ENCODE peak calls at places on chromosomes 4 and X, in six cellular contexts. B is RWPE1; K is activated CD8-positive, alpha-beta memory T cell treated with anti-CD3 and anti-CD28 coated beads for 1 hour; R is lower leg skin; D is mesothelial cell of epicardium; Y is activated CD4-positive, alpha-beta T cell treated with anti-CD3 and anti-CD28 coated beads, Interleukin-2, amount 50 U/mL, for 48 hours. E is an unnamed sample.

GRCh38 chrX:2474963-2475726 is 25.6 kb downstream of the DHRSX start:
- DNase-seq in B (no peak), K (no peak), R (no peak), D (no peak), Y (no peak), E (no peak)

GRCh38 chrX:54495814-54496516 is at the start of gene FGD1:
- DNase-seq in B (peak), K (peak), R (peak), D (peak), Y (peak), E (peak)

GRCh38 chr4:69951602-69952001 is 13.9 kb downstream of the CSN2 start:
- DNase-seq in B (no peak), K (no peak), R (no peak), D (no peak), Y (no peak), E (no peak)

GRCh38 chr4:142406917-142407501 is 439.1 kb downstream of the INPP4B start:
- DNase-seq in B (no peak), K (no peak), R (no peak), D (no peak), Y (peak), E (no peak)

GRCh38 chr4:61380865-61381264 is 180.7 kb downstream of the ADGRL3 start:
- DNase-seq in B (no peak), K (no peak), R (no peak), D (no peak), Y (no peak), E (no peak)

GRCh38 chrX:130055899-130056298 is 54.4 kb downstream of the ELF4 start:
- DNase-seq in B (no peak), K (no peak), R (no peak), D (no peak), Y (no peak), E (no peak)

GRCh38 chr4:85050736-85051135 is 84.2 kb upstream of the WDFY3 start:
- DNase-seq in B (no peak), K (no peak), R (no peak), D (no peak), Y (no peak), E (no peak)

GRCh38 chrX:14362731-14363130 is 166.6 kb upstream of the GLRA2 start:
- DNase-seq in B (no peak), K (no peak), R (no peak), D (no peak), Y (no peak), E (no peak)

GRCh38 chrX:2500681-2501151 is at the start of the genes DHRSX and ZBED1:
- DNase-seq in B (peak), K (peak), R (no peak), D (peak), Y (peak), E (peak)

GRCh38 chrX:71846429-71846828 is 64.2 kb upstream of the NHSL2 start:
- DNase-seq in B (no peak), K (no peak), R (no peak), D (no peak), Y (no peak), E (no peak)